ENCODE peak calls at places on chromosomes 1 and 21, in five cellular contexts. A is progenitor cell of endocrine pancreas, V is lung, U is GM12865, W is AG09319. N is an unnamed sample.

GRCh38 chr1:26126321-26127084 is 14.9 kb downstream of the PDIK1L start:
- DNase-seq in W (no peak), V (peak; percentile 56), U (peak; percentile 73), A (no peak), N (no peak)

GRCh38 chr1:169049258-169049936 is 57.1 kb upstream of the ATP1B1 start:
- DNase-seq in V (no peak), W (no peak), U (no peak), A (no peak), N (no peak)

GRCh38 chr1:195933816-195934215 is 674.4 kb downstream of the KCNT2 start:
- DNase-seq in V (no peak), W (no peak), A (no peak), U (no peak), N (no peak)

GRCh38 chr1:15959847-15960446 is 16.0 kb downstream of the ZBTB17 start:
- DNase-seq in V (no peak), U (no peak), A (no peak), W (no peak), N (no peak)

GRCh38 chr21:32030146-32030652 is 157.4 kb downstream of the HUNK start:
- DNase-seq in U (no peak), V (no peak), W (no peak), A (no peak), N (no peak)

GRCh38 chr1:191022856-191023255 is 545.2 kb upstream of the BRINP3 start:
- DNase-seq in W (no peak), U (no peak), V (no peak), A (no peak), N (no peak)

GRCh38 chr21:26795866-26796329 is 49.3 kb downstream of the ADAMTS1 start:
- DNase-seq in U (no peak), A (no peak), V (no peak), W (peak; percentile 85), N (no peak)

GRCh38 chr1:229067546-229067945 is 203.4 kb upstream of the RAB4A start:
- DNase-seq in A (no peak), V (peak; percentile 25), W (no peak), U (no peak), N (no peak)

GRCh38 chr1:59556802-59557548 is 257.8 kb upstream of the HOOK1 start:
- DNase-seq in W (no peak), V (no peak), U (no peak), A (no peak), N (no peak)

GRCh38 chr1:74690909-74691308 is 17.3 kb upstream of the ERICH3 start:
- DNase-seq in V (no peak), W (no peak), A (no peak), U (no peak), N (no peak)

GRCh38 chr1:9196129-9197040 is 38.2 kb upstream of the H6PD start:
- DNase-seq in U (peak; percentile 90), W (no peak), A (peak; percentile 49), V (peak; percentile 77), N (peak; percentile 74)

GRCh38 chr1:224500802-224501201 is 66.2 kb upstream of the WDR26 start:
- DNase-seq in W (no peak), U (no peak), A (no peak), V (no peak), N (no peak)

GRCh38 chr1:225464851-225465792 is 37.3 kb upstream of the LBR start:
- DNase-seq in W (no peak), V (no peak), A (no peak), U (no peak), N (no peak)

GRCh38 chr1:17156108-17156507 is 36.9 kb upstream of the PADI2 start:
- DNase-seq in A (no peak), V (no peak), U (peak; percentile 70), W (no peak), N (no peak)

GRCh38 chr1:169119405-169119804 is 12.9 kb downstream of the ATP1B1 start:
- DNase-seq in A (no peak), W (no peak), V (no peak), U (no peak), N (no peak)

GRCh38 chr1:116076831-116077230 is 34.4 kb upstream of the MAB21L3 start:
- DNase-seq in A (no peak), W (no peak), U (no peak), V (no peak), N (no peak)

GRCh38 chr1:202941372-202941771 is 14.3 kb upstream of the KLHL12 start:
- DNase-seq in V (no peak), W (no peak), A (no peak), U (no peak), N (no peak)

GRCh38 chr1:40078512-40079333 is 18.3 kb downstream of the PPT1 start:
- DNase-seq in A (peak; percentile 48), W (no peak), V (peak; percentile 52), U (peak; percentile 72), N (no peak)

GRCh38 chr1:36119451-36119850 is 5.6 kb downstream of the COL8A2 start:
- DNase-seq in U (no peak), A (no peak), W (no peak), V (no peak), N (no peak)

GRCh38 chr21:8990326-8991087 is 1530.9 kb upstream of the TPTE start:
- DNase-seq in A (no peak), U (no peak), W (no peak), V (no peak), N (no peak)

GRCh38 chr1:217089239-217090014 is 366.2 kb upstream of the ESRRG start:
- DNase-seq in W (no peak), A (peak; percentile 11), V (no peak), U (no peak), N (no peak)

GRCh38 chr1:106406114-106406513 is 650.4 kb upstream of the PRMT6 start:
- DNase-seq in A (no peak), U (no peak), V (no peak), W (no peak), N (no peak)

GRCh38 chr1:225368036-225368552 is 59.7 kb downstream of the LBR start:
- DNase-seq in A (no peak), W (no peak), V (no peak), U (no peak), N (no peak)

GRCh38 chr1:109272021-109272799 is 10.7 kb downstream of the PSRC1 start:
- DNase-seq in U (no peak), V (no peak), A (no peak), W (no peak), N (no peak)

GRCh38 chr1:186494832-186495271 is 33.9 kb upstream of the PDC start:
- DNase-seq in U (peak; percentile 38), A (no peak), W (no peak), V (no peak), N (no peak)

N was measured in GOT3.